ENCODE peak calls at places on chromosomes 3 and 15, in five cellular contexts. J is hepatic stellate cell; H is Calu3; P is stimulated activated CD8-positive, alpha-beta memory T cell treated with anti-CD3 and anti-CD28 coated beads, Interleukin-15, amount 100 ng/mL, for 24 hours; T is anterior cingulate cortex. M is an unnamed sample.

GRCh38 chr3:115254492-115255196 is 107.6 kb upstream of the ZBTB20 start:
- DNase-seq in T (no peak), J (no peak), H (no peak), P (no peak), M (no peak)

GRCh38 chr15:47500823-47501222 is 216.5 kb upstream of the SEMA6D start:
- DNase-seq in T (no peak), J (no peak), P (no peak), H (no peak), M (no peak)

GRCh38 chr15:31740203-31740602 is 290.1 kb upstream of the CHRNA7 start:
- DNase-seq in J (no peak), T (peak), H (no peak), P (no peak), M (no peak)

GRCh38 chr15:98954411-98954810 is 53.2 kb downstream of the PGPEP1L start:
- DNase-seq in J (peak), H (no peak), T (peak), P (no peak), M (no peak)

GRCh38 chr3:152202976-152203626 is 65.6 kb upstream of the MBNL1 start:
- DNase-seq in P (no peak), H (peak), T (no peak), J (no peak), M (no peak)

GRCh38 chr3:12253521-12253920 is 35.3 kb upstream of the PPARG start:
- DNase-seq in T (no peak), J (no peak), H (no peak), P (no peak), M (no peak)

GRCh38 chr3:51384730-51385473 is at the start of gene MANF:
- DNase-seq in T (peak), J (peak), H (peak), P (peak), M (peak)

GRCh38 chr15:92891533-92892200 is 8.5 kb upstream of the CHD2 start:
- DNase-seq in H (no peak), T (no peak), P (no peak), J (no peak), M (no peak)

M was measured in T-helper 22 cell.